ENCODE peak calls at places on chromosomes 1 and 21, in seven cellular contexts. G is ascending aorta; R is dorsolateral prefrontal cortex; Q is psoas muscle; H is CD4-positive, alpha-beta memory T cell; P is uterus; V is body of pancreas. T is an unnamed sample.

GRCh38 chr1:107358611-107359342 is 217.9 kb downstream of the NTNG1 start:
- DNase-seq in P (no peak), Q (no peak), G (no peak), R (no peak), H (no peak), V (no peak), T (no peak)

GRCh38 chr1:102861247-102861646 is 247.1 kb downstream of the COL11A1 start:
- DNase-seq in R (no peak), H (no peak), P (no peak), V (no peak), G (no peak), Q (no peak), T (no peak)

GRCh38 chr1:5725406-5725805 is 266.8 kb downstream of the NPHP4 start:
- DNase-seq in G (no peak), Q (no peak), H (no peak), V (no peak), P (no peak), R (no peak), T (peak)

GRCh38 chr1:167374014-167374413 is 144.3 kb downstream of the CD247 start:
- DNase-seq in H (no peak), V (no peak), G (no peak), R (no peak), P (no peak), Q (no peak), T (no peak)

GRCh38 chr1:117232551-117232950 is 21.8 kb upstream of the VTCN1 start:
- DNase-seq in H (no peak), G (no peak), Q (no peak), P (no peak), R (no peak), V (no peak), T (no peak)

GRCh38 chr1:239976130-239976968 is 115.3 kb upstream of the FMN2 start:
- DNase-seq in P (peak), H (peak), Q (peak), R (peak), V (peak), G (no peak), T (no peak)

GRCh38 chr1:182087304-182087703 is 25.8 kb upstream of the ZNF648 start:
- DNase-seq in R (no peak), V (no peak), P (no peak), G (no peak), Q (no peak), H (peak), T (no peak)

GRCh38 chr1:54354899-54355298 is 51.3 kb downstream of the SSBP3 start:
- DNase-seq in Q (no peak), V (no peak), P (no peak), G (no peak), R (no peak), H (no peak), T (no peak)

GRCh38 chr1:64691631-64692030 is 53.2 kb upstream of the RAVER2 start:
- DNase-seq in Q (no peak), V (no peak), P (no peak), H (no peak), R (no peak), G (no peak), T (no peak)

GRCh38 chr1:81498370-81499184 is 302.2 kb upstream of the ADGRL2 start:
- DNase-seq in H (no peak), Q (no peak), P (no peak), G (no peak), V (no peak), R (no peak), T (no peak)

GRCh38 chr1:78143673-78144072 is 97.9 kb downstream of the GIPC2 start:
- DNase-seq in Q (no peak), G (no peak), H (no peak), P (no peak), R (no peak), V (no peak), T (no peak)

GRCh38 chr21:45082715-45083114 is 8.3 kb downstream of the ADARB1 start:
- DNase-seq in Q (no peak), P (no peak), G (no peak), H (no peak), V (no peak), R (no peak), T (no peak)

GRCh38 chr1:4095466-4095865 is 195.4 kb upstream of the C1orf174 start:
- DNase-seq in H (no peak), P (no peak), Q (no peak), G (no peak), R (no peak), V (no peak), T (no peak)

GRCh38 chr1:184773762-184774320 is 19.2 kb upstream of the EDEM3 start:
- DNase-seq in G (no peak), H (no peak), R (no peak), Q (no peak), V (peak), P (no peak), T (no peak)

GRCh38 chr1:47187226-47187925 is 2.5 kb downstream of the PDZK1IP1 start:
- DNase-seq in P (no peak), H (no peak), G (no peak), R (no peak), V (no peak), Q (no peak), T (no peak)

GRCh38 chr1:209010831-209011230 is 572.7 kb upstream of the CAMK1G start:
- DNase-seq in R (no peak), H (no peak), P (no peak), V (no peak), G (no peak), Q (no peak), T (no peak)

GRCh38 chr1:231338270-231339128 is at the start of gene SPRTN:
- DNase-seq in Q (no peak), V (no peak), P (no peak), H (no peak), G (no peak), R (no peak), T (peak)

GRCh38 chr1:37439672-37439995 is 34.7 kb upstream of the ZC3H12A start:
- DNase-seq in G (no peak), P (no peak), Q (no peak), H (no peak), V (no peak), R (no peak), T (no peak)

GRCh38 chr1:160204526-160205241 is 500 bp upstream of the PEA15 start:
- DNase-seq in P (no peak), R (no peak), G (no peak), Q (no peak), H (no peak), V (no peak), T (no peak)

GRCh38 chr1:215526147-215526845 is 40.8 kb upstream of the KCTD3 start:
- DNase-seq in Q (no peak), G (no peak), V (no peak), P (no peak), R (no peak), H (peak), T (no peak)

GRCh38 chr1:182615468-182616129 is 11.4 kb upstream of the RGS16 start:
- DNase-seq in V (no peak), Q (peak), R (no peak), G (peak), H (no peak), P (peak), T (no peak)

GRCh38 chr1:11364170-11364569 is 91.2 kb downstream of the UBIAD1 start:
- DNase-seq in P (no peak), H (no peak), V (peak), Q (no peak), G (no peak), R (no peak), T (no peak)

GRCh38 chr1:9481048-9481447 is 58.2 kb upstream of the SLC25A33 start:
- DNase-seq in R (no peak), G (no peak), H (no peak), Q (no peak), P (no peak), V (no peak), T (no peak)

GRCh38 chr1:23743287-23744052 is at the start of gene ELOA:
- DNase-seq in Q (peak), H (peak), P (peak), V (peak), R (peak), G (no peak), T (peak)

GRCh38 chr1:7539772-7540175 is 231.3 kb upstream of the VAMP3 start:
- DNase-seq in R (no peak), V (peak), H (no peak), P (no peak), G (no peak), Q (no peak), T (no peak)

GRCh38 chr1:72282690-72283203 is 408 bp upstream of the NEGR1 start:
- DNase-seq in H (peak), R (peak), G (peak), V (peak), P (peak), Q (peak), T (peak)

GRCh38 chr1:210478820-210479219 is 150.1 kb downstream of the HHAT start:
- DNase-seq in P (no peak), G (no peak), R (no peak), H (no peak), V (no peak), Q (no peak), T (no peak)

GRCh38 chr1:41485605-41486004 is 1.1 kb upstream of the EDN2 start:
- DNase-seq in G (no peak), H (no peak), P (no peak), V (no peak), Q (no peak), R (no peak), T (no peak)

GRCh38 chr1:27785763-27786162 is 12.7 kb downstream of the STX12 start:
- DNase-seq in Q (no peak), G (no peak), V (peak), R (no peak), H (no peak), P (no peak), T (no peak)

GRCh38 chr21:19609611-19610010 is 1206.0 kb upstream of the TMPRSS15 start:
- DNase-seq in G (no peak), Q (no peak), V (no peak), R (no peak), P (no peak), H (no peak), T (no peak)

GRCh38 chr1:198416276-198416675 is 124.2 kb downstream of the ATP6V1G3 start:
- DNase-seq in Q (no peak), H (no peak), P (no peak), G (no peak), R (no peak), V (no peak), T (no peak)

GRCh38 chr1:171940373-171940772 is 99.1 kb downstream of the DNM3 start:
- DNase-seq in Q (no peak), G (no peak), V (no peak), R (no peak), H (no peak), P (no peak), T (no peak)

GRCh38 chr1:19363526-19364152 is 51.5 kb downstream of the SLC66A1 start:
- DNase-seq in V (no peak), P (no peak), R (no peak), H (no peak), Q (no peak), G (no peak), T (no peak)

GRCh38 chr1:23978825-23979224 is 1.3 kb downstream of the SRSF10 start:
- DNase-seq in P (no peak), R (no peak), V (no peak), G (no peak), Q (no peak), H (no peak), T (no peak)

GRCh38 chr1:63987014-63987630 is 213.3 kb downstream of the ROR1 start:
- DNase-seq in P (no peak), G (no peak), R (no peak), H (no peak), V (no peak), Q (no peak), T (no peak)

GRCh38 chr1:52707927-52708655 is 9.9 kb upstream of the COA7 start:
- DNase-seq in R (no peak), H (no peak), Q (no peak), P (no peak), V (no peak), G (no peak), T (no peak)

GRCh38 chr1:111422546-111423391 is 4.8 kb downstream of the OVGP1 start:
- DNase-seq in V (no peak), Q (no peak), P (no peak), R (no peak), G (no peak), H (no peak), T (no peak)

GRCh38 chr1:26037904-26038303 is 8.0 kb downstream of the SLC30A2 start:
- DNase-seq in Q (no peak), V (no peak), H (no peak), R (no peak), P (no peak), G (no peak), T (no peak)

GRCh38 chr1:26036756-26037281 is 9.1 kb downstream of the SLC30A2 start:
- DNase-seq in V (peak), Q (no peak), P (no peak), R (no peak), H (no peak), G (no peak), T (no peak)

GRCh38 chr1:26034504-26035202 is 11.3 kb downstream of the SLC30A2 start:
- DNase-seq in V (no peak), R (no peak), P (no peak), H (no peak), Q (no peak), G (no peak), T (no peak)

GRCh38 chr1:26035203-26035958 is 10.5 kb downstream of the SLC30A2 start:
- DNase-seq in P (peak), V (peak), H (peak), R (peak), G (peak), Q (peak), T (peak)

DNA sequence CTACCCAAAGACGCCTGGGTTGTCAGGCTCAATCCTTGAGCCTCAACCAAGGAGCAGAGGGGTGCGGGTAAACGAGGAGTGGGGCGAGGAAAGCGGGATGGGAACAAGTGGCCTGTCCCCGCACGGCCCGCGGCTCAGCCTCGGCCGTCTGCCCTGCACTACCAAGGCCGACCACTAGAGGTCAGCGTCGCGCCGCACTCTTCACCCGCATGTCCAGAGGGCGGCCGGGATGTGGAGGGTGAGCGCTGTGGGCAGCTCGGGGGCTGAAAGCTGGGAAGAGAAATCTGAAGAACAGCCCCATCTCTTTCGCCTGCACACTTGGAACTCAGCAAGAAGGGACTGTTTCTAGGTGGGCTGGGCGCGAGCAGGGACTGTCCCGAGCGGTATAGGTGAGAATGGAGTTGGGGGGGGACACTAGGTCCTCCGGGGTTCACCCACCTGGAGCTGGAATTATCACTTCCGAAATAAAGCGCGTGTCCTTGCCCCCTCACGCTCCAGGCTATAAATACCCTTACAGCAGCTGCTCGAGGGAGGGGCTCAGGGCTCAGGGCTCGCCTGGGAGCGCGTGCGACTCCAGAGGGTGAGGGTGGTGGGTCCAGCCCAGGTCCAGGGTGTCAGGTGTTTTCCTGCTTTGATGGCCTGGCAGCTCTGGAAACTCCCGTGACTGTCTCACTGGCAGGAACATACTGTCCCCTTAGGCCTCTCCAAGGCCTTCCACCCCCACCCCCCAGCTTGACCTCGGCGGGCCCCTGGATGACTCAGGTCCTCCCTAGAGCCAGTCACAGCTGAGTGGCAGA is 9.8 kb downstream of the SLC30A2 start:
- DNase-seq in R (peak), Q (peak), G (peak), V (peak), P (peak), H (peak), T (peak)
- H3K27ac ChIP-seq in R (peak), Q (peak), G (peak), V (peak), P (peak), H (peak), T (peak)

GRCh38 chr1:155009221-155009711 is 6.7 kb downstream of the ZBTB7B start:
- DNase-seq in P (no peak), H (no peak), G (no peak), V (no peak), Q (no peak), R (no peak), T (no peak)

GRCh38 chr1:155007253-155007828 is 4.7 kb downstream of the ZBTB7B start:
- DNase-seq in Q (peak), R (no peak), G (no peak), V (peak), H (no peak), P (no peak), T (no peak)

GRCh38 chr1:155009742-155010141 is 7.1 kb downstream of the ZBTB7B start:
- DNase-seq in R (no peak), P (no peak), H (no peak), V (no peak), Q (no peak), G (no peak), T (no peak)

GRCh38 chr1:155006601-155007101 is 4.0 kb downstream of the ZBTB7B start:
- DNase-seq in G (no peak), R (no peak), H (peak), Q (no peak), P (no peak), V (no peak), T (no peak)

DNA sequence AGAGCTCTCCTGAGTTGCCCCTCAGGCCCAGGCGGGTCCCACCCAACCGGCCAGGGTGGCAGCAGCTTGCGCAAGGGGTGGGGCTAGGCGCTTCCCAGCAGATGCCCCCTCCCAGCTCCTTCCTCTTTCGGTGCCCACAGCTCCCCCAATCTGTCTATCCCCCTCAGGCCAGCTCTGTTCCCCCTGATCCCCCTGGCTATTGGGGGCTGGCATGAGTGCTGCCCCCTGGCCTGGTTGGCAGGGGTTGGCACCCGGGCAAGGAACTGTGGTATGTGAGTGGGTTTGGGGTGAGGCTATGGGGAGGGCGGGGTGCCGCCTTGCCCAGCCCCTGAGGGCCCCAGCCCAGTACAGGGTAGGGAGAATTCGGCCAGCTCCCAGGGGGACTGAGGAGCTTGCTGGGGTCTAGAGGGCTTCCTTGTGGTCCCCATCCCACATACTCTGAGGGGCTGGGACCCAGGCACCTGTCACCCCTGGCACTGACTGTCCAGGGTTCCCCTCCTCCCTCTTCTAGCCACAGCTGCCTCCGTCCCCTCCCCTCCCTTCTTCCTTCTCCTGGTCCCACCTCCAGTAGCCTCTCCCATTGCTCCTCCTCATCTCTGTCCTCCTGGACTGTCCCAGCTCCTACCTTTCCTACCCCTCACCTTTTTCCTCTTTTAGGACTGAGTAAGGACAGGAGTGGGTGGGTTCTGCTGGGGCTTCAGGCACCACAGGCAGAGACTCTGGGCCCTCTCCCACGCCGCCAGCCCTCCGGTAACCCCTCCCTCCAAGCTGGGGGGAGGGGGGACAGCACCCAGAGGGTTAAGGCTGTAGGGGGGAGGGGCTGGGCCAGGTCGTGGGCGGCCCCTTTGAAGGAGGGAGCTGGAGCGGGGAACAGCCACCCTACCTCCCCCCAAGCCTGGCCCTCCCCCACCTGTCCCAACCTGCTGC is 5.7 kb downstream of the ZBTB7B start:
- DNase-seq in Q (no peak), H (peak), G (no peak), V (no peak), P (no peak), R (no peak), T (no peak)
- H3K4me3 ChIP-seq in Q (peak), H (peak), G (peak), V (no peak), P (no peak), R (no peak), T (peak)

GRCh38 chr1:118884946-118885345 is 103.2 kb downstream of the TBX15 start:
- DNase-seq in P (no peak), V (no peak), R (no peak), H (no peak), Q (no peak), G (no peak), T (no peak)
- H3K27ac ChIP-seq in P (no peak), V (no peak), R (no peak), H (no peak), Q (no peak), G (no peak), T (no peak)

GRCh38 chr21:29146726-29147125 is 16.3 kb downstream of the MAP3K7CL start:
- DNase-seq in P (no peak), H (no peak), Q (no peak), R (no peak), V (no peak), G (no peak), T (no peak)

GRCh38 chr21:29145837-29146453 is 15.5 kb downstream of the MAP3K7CL start:
- DNase-seq in V (no peak), R (no peak), P (no peak), H (no peak), G (no peak), Q (no peak), T (no peak)

GRCh38 chr21:29144736-29145353 is 14.4 kb downstream of the MAP3K7CL start:
- DNase-seq in H (no peak), P (no peak), V (no peak), R (no peak), Q (no peak), G (no peak), T (no peak)

GRCh38 chr21:29148535-29148934 is 18.1 kb downstream of the MAP3K7CL start:
- DNase-seq in H (no peak), R (no peak), G (no peak), V (no peak), Q (no peak), P (no peak), T (no peak)

GRCh38 chr21:29145354-29145782 is 14.9 kb downstream of the MAP3K7CL start:
- DNase-seq in G (no peak), P (no peak), V (no peak), R (no peak), H (no peak), Q (no peak), T (no peak)
- H3K4me3 ChIP-seq in G (no peak), P (no peak), V (no peak), R (no peak), H (no peak), Q (peak), T (no peak)

DNA sequence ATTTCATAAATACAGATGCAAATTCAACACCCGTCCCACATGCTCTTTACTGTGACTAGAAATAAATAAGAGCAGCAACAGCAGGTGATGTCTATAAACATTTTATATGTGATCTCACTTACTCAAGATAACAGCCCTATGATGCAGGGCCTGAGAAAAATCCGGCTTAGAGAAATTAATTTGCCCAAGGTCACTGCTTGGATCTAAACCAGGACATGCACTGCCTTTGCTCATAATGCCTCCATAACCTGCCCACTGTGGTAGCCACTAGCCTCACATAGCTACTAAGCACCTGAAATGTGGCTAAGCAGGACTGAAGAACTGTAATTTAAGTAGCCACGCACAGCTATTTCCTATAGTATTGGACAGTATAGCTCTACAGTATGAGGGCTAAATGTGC is 130.1 kb downstream of the TGFBR3 start:
- DNase-seq in G (no peak), P (no peak), Q (no peak), R (no peak), V (no peak), H (no peak), T (no peak)
- H3K27ac ChIP-seq in G (no peak), P (peak), Q (peak), R (no peak), V (no peak), H (no peak), T (peak)

GRCh38 chr21:38810826-38811164 is 5.1 kb downstream of the ETS2 start:
- DNase-seq in P (no peak), G (no peak), V (no peak), H (no peak), R (no peak), Q (no peak), T (no peak)
- H3K4me3 ChIP-seq in P (no peak), G (peak), V (no peak), H (no peak), R (peak), Q (peak), T (peak)

T was measured in suprapubic skin.